ENCODE peak calls at places on chromosomes 2 and 18, in five cellular contexts. U is foreskin keratinocyte, A is fibroblast of pulmonary artery, Z is tibial artery, Q is GM19239. K is an unnamed sample.
A peak's percentile ranks its signal among the peaks of the same experiment; 100 is the strongest.

GRCh38 chr2:144328933-144329332 is 191.0 kb downstream of the ZEB2 start:
- DNase-seq in U (no peak), A (no peak), Z (no peak), Q (no peak), K (no peak)

GRCh38 chr2:219252084-219252483 is 959 bp upstream of the TUBA4B start:
- DNase-seq in U (peak; percentile 60), A (no peak), Z (peak; percentile 78), Q (no peak), K (no peak)

GRCh38 chr18:67232406-67232805 is 284.1 kb downstream of the DSEL start:
- DNase-seq in U (peak; percentile 87), A (peak; percentile 98), Z (no peak), Q (no peak), K (no peak)

GRCh38 chr2:88831792-88832248 is 140.3 kb downstream of the RPIA start:
- DNase-seq in U (no peak), A (peak; percentile 56), Z (no peak), Q (peak; percentile 41), K (peak; percentile 74)

GRCh38 chr2:230749111-230749510 is 36.5 kb downstream of the CAB39 start:
- DNase-seq in U (peak; percentile 46), A (peak; percentile 52), Z (no peak), Q (no peak), K (no peak)

GRCh38 chr18:44229693-44230108 is 451.0 kb upstream of the SETBP1 start:
- DNase-seq in U (peak; percentile 44), A (peak; percentile 83), Z (peak; percentile 83), Q (no peak), K (no peak)

GRCh38 chr18:43034683-43035500 is 80.6 kb downstream of the RIT2 start:
- DNase-seq in U (peak; percentile 0), A (no peak), Z (no peak), Q (no peak), K (no peak)

GRCh38 chr2:229071292-229071976 is 199.7 kb downstream of the PID1 start:
- DNase-seq in U (no peak), A (peak; percentile 84), Z (no peak), Q (no peak), K (no peak)

GRCh38 chr18:45567123-45567522 is 48.2 kb upstream of the SLC14A2 start:
- DNase-seq in U (no peak), A (peak; percentile 23), Z (no peak), Q (no peak), K (no peak)

GRCh38 chr18:22286576-22286975 is 117.2 kb downstream of the GATA6 start:
- DNase-seq in U (peak; percentile 52), A (peak; percentile 42), Z (peak; percentile 72), Q (no peak), K (no peak)

GRCh38 chr2:214808961-214809750 is at the start of gene BARD1:
- DNase-seq in U (peak; percentile 55), A (peak; percentile 46), Z (peak; percentile 76), Q (peak; percentile 8), K (peak; percentile 54)

GRCh38 chr18:75073654-75074053 is 135.3 kb downstream of the PTGR3 start:
- DNase-seq in U (no peak), A (no peak), Z (no peak), Q (no peak), K (no peak)

GRCh38 chr2:143686585-143687164 is 557.5 kb downstream of the ARHGAP15 start:
- DNase-seq in U (peak; percentile 28), A (peak; percentile 66), Z (no peak), Q (no peak), K (peak; percentile 27)

GRCh38 chr2:111252436-111252835 is 131.7 kb downstream of the BCL2L11 start:
- DNase-seq in U (peak; percentile 67), A (peak; percentile 11), Z (no peak), Q (no peak), K (no peak)

GRCh38 chr2:176677746-176678145 is 408.5 kb downstream of the MTX2 start:
- DNase-seq in U (no peak), A (no peak), Z (no peak), Q (no peak), K (no peak)

GRCh38 chr2:118310878-118311442 is 222.7 kb downstream of the INSIG2 start:
- DNase-seq in U (no peak), A (no peak), Z (no peak), Q (no peak), K (peak; percentile 15)